ENCODE peak calls at places on chromosomes 4 and X, in nine cellular contexts. O is HCT116, B is hepatocyte, X is GM23248, S is PC-3, W is SK-N-SH, R is OCI-LY7, L is GM23338, A is MM.1S. K is an unnamed sample.
A peak's percentile ranks its signal among the peaks of the same experiment; 100 is the strongest.

GRCh38 chrX:113059714-113060113 is 219.1 kb upstream of the AMOT start:
- DNase-seq in R (no peak), A (no peak), S (no peak), B (peak; percentile 6), X (peak; percentile 19), W (no peak), O (no peak), L (no peak), K (no peak)

GRCh38 chr4:147736458-147736857 is 4.6 kb downstream of the ARHGAP10 start:
- DNase-seq in B (no peak), A (no peak), L (peak; percentile 70), R (no peak), X (peak; percentile 84), O (no peak), W (no peak), S (peak; percentile 69), K (no peak)

GRCh38 chrX:12497832-12498591 is 293.2 kb upstream of the PRPS2 start:
- DNase-seq in W (peak; percentile 25), L (peak; percentile 49), O (no peak), A (no peak), X (no peak), R (peak; percentile 59), S (peak; percentile 46), B (peak; percentile 19), K (peak; percentile 47)

GRCh38 chr4:142713282-142714030 is 132.6 kb downstream of the INPP4B start:
- DNase-seq in L (peak; percentile 44), R (no peak), B (no peak), X (no peak), S (no peak), A (no peak), W (no peak), O (no peak), K (no peak)

GRCh38 chr4:139655116-139655515 is 10.5 kb upstream of the MGST2 start:
- DNase-seq in B (peak; percentile 54), O (no peak), L (no peak), A (no peak), R (peak; percentile 49), X (peak; percentile 64), W (peak; percentile 32), S (peak; percentile 48), K (peak; percentile 33)

GRCh38 chr4:182309877-182310276 is 66.7 kb downstream of the TENM3 start:
- DNase-seq in R (no peak), O (no peak), L (no peak), X (no peak), A (no peak), B (no peak), S (no peak), W (no peak), K (no peak)

GRCh38 chr4:138334346-138335016 is 92.3 kb upstream of the SLC7A11 start:
- DNase-seq in S (no peak), W (no peak), R (no peak), L (no peak), A (no peak), B (peak; percentile 64), X (no peak), O (no peak), K (no peak)

GRCh38 chrX:75229774-75230173 is 44.1 kb upstream of the UPRT start:
- DNase-seq in L (no peak), X (no peak), O (no peak), B (no peak), A (peak; percentile 86), W (no peak), S (no peak), R (no peak), K (no peak)

GRCh38 chrX:2642146-2642545 is 48.9 kb upstream of the CD99 start:
- DNase-seq in L (no peak), S (no peak), A (no peak), W (no peak), R (no peak), B (no peak), X (no peak), O (no peak), K (no peak)

GRCh38 chrX:127708155-127708554 is 344.0 kb downstream of the ACTRT1 start:
- DNase-seq in X (no peak), W (no peak), S (peak; percentile 47), A (no peak), R (no peak), O (no peak), B (no peak), L (no peak), K (no peak)

GRCh38 chrX:65723706-65724105 is 56.3 kb downstream of the MSN start:
- DNase-seq in S (no peak), W (no peak), A (peak; percentile 84), O (no peak), X (peak; percentile 38), R (no peak), B (no peak), L (no peak), K (no peak)

GRCh38 chr4:25908491-25908901 is 5.5 kb upstream of the SMIM20 start:
- DNase-seq in X (peak; percentile 96), W (no peak), L (no peak), S (peak; percentile 86), O (peak; percentile 69), B (peak; percentile 60), R (no peak), A (no peak), K (no peak)

GRCh38 chr4:10629394-10629793 is 55.2 kb downstream of the CLNK start:
- DNase-seq in L (no peak), X (no peak), O (no peak), B (no peak), A (no peak), R (no peak), S (no peak), W (no peak), K (no peak)

GRCh38 chrX:155215443-155216178 is 649 bp upstream of the VBP1 start:
- DNase-seq in X (peak; percentile 21), L (no peak), A (no peak), W (no peak), O (no peak), B (no peak), R (no peak), S (no peak), K (no peak)

GRCh38 chrX:155213731-155214130 is 2.5 kb upstream of the VBP1 start:
- DNase-seq in R (no peak), A (no peak), S (no peak), O (no peak), B (no peak), X (no peak), W (no peak), L (no peak), K (no peak)

GRCh38 chrX:155216179-155216939 is at the start of gene VBP1:
- DNase-seq in W (peak; percentile 85), S (peak; percentile 93), L (peak; percentile 93), O (peak; percentile 88), B (peak; percentile 93), R (peak; percentile 92), A (peak; percentile 91), X (peak; percentile 94), K (peak; percentile 94)

GRCh38 chrX:155218777-155219176 is 2.5 kb downstream of the VBP1 start:
- DNase-seq in X (no peak), W (no peak), R (no peak), S (no peak), B (no peak), A (no peak), O (no peak), L (no peak), K (no peak)

GRCh38 chrX:155216940-155217450 is 735 bp downstream of the VBP1 start:
- DNase-seq in R (peak; percentile 3), B (peak; percentile 21), W (peak; percentile 46), X (peak; percentile 40), L (peak; percentile 16), O (no peak), S (peak; percentile 6), A (peak; percentile 9), K (peak; percentile 19)
- TF ChIP-seq EZH2phosphoT487 in R (no peak), B (no peak), W (no peak), X (no peak), L (no peak), O (no peak), S (no peak), A (no peak), K (no peak)

GRCh38 chr4:80407246-80407645 is 71.7 kb downstream of the CFAP299 start:
- DNase-seq in X (peak; percentile 84), A (no peak), L (no peak), W (no peak), R (no peak), O (no peak), S (peak; percentile 2), B (no peak), K (no peak)

GRCh38 chr4:80412322-80412721 is 76.8 kb downstream of the CFAP299 start:
- DNase-seq in B (no peak), A (no peak), R (no peak), W (no peak), O (no peak), S (no peak), L (no peak), X (peak; percentile 7), K (no peak)

GRCh38 chr4:80413096-80413495 is 77.6 kb downstream of the CFAP299 start:
- DNase-seq in B (peak; percentile 7), W (no peak), S (no peak), X (no peak), L (no peak), A (no peak), R (no peak), O (no peak), K (no peak)

DNA sequence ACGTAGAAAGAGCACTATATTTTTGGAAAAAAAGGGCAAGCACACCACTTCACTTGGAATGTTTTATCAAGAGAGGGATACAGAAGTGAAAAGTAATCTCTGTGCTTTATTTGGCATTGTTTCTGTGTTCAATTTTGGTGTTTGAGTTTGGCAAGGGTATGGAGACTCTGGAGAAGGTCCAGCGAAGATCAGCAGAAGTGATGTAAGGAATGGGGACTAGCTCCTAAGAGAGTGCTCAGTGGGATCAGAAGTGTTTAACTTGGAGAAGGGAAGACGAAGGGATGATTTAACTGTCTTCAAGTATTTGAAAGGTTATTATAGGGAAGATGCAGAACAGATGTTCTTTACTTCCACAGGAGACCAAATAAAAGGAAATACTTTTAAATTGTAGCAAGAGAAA is 74.3 kb downstream of the CFAP299 start:
- DNase-seq in X (no peak), L (no peak), R (no peak), W (no peak), A (no peak), S (no peak), B (no peak), O (no peak), K (no peak)
- TF ChIP-seq EZH2phosphoT487 in X (no peak), L (no peak), R (no peak), W (no peak), A (no peak), S (no peak), B (no peak), O (no peak), K (no peak)

GRCh38 chr4:1398686-1399507 is 7.3 kb downstream of the NKX1-1 start:
- DNase-seq in S (no peak), L (no peak), X (no peak), O (no peak), R (no peak), A (no peak), W (peak; percentile 12), B (no peak), K (no peak)
- TF ChIP-seq EZH2phosphoT487 in S (no peak), L (no peak), X (no peak), O (no peak), R (no peak), A (no peak), W (no peak), B (no peak), K (no peak)

GRCh38 chr4:42143996-42144395 is 8.5 kb downstream of the BEND4 start:
- DNase-seq in B (no peak), O (no peak), S (no peak), L (no peak), X (no peak), W (no peak), A (no peak), R (no peak), K (no peak)

GRCh38 chr4:42148453-42148852 is 4.0 kb downstream of the BEND4 start:
- DNase-seq in R (peak; percentile 10), A (no peak), O (no peak), X (no peak), S (no peak), W (peak; percentile 39), L (no peak), B (no peak), K (no peak)

GRCh38 chr4:42142586-42142985 is 9.9 kb downstream of the BEND4 start:
- DNase-seq in A (no peak), R (no peak), X (peak; percentile 40), O (no peak), S (no peak), B (no peak), L (no peak), W (no peak), K (no peak)
- TF ChIP-seq EZH2phosphoT487 in A (no peak), R (no peak), X (no peak), O (no peak), S (no peak), B (no peak), L (no peak), W (no peak), K (no peak)